ENCODE peak calls at places on chromosomes 11 and 22, in eight cellular contexts. V, T, C, J, O, L, D and P are unnamed samples.
A peak's percentile ranks its signal among the peaks of the same experiment; 100 is the strongest.

GRCh38 chr11:124174001-124174400 is 9.1 kb upstream of the OR10D3 start:
- DNase-seq in V (no peak), T (peak; percentile 91), C (peak; percentile 78), J (no peak), O (peak; percentile 90), L (no peak), D (no peak), P (peak; percentile 49)

GRCh38 chr22:37426532-37427127 is 649 bp downstream of the ELFN2 start:
- DNase-seq in V (no peak), T (no peak), C (no peak), J (no peak), O (no peak), L (no peak), D (no peak), P (no peak)

GRCh38 chr11:57476883-57477506 is 16.7 kb downstream of the RTN4RL2 start:
- DNase-seq in V (no peak), T (peak; percentile 73), C (peak; percentile 66), J (no peak), O (peak; percentile 59), L (no peak), D (peak; percentile 55), P (peak; percentile 64)

GRCh38 chr11:35214792-35215193 is 75.8 kb downstream of the CD44 start:
- DNase-seq in V (no peak), T (peak; percentile 81), C (peak; percentile 82), J (no peak), O (peak; percentile 34), L (no peak), D (peak; percentile 68), P (peak; percentile 66)

GRCh38 chr11:68847395-68847794 is 5.7 kb upstream of the CPT1A start:
- DNase-seq in V (no peak), T (no peak), C (no peak), J (no peak), O (no peak), L (no peak), D (no peak), P (no peak)

GRCh38 chr22:20429254-20430100 is 8.1 kb downstream of the SCARF2 start:
- DNase-seq in V (peak; percentile 74), T (peak; percentile 91), C (no peak), J (peak; percentile 88), O (peak; percentile 87), L (no peak), D (peak; percentile 84), P (peak; percentile 90)

GRCh38 chr11:18927550-18928322 is 11.5 kb downstream of the MRGPRX1 start:
- DNase-seq in V (no peak), T (no peak), C (peak; percentile 50), J (no peak), O (no peak), L (no peak), D (no peak), P (no peak)

GRCh38 chr22:47091241-47091691 is 328.8 kb downstream of the TBC1D22A start:
- DNase-seq in V (peak; percentile 4), T (peak; percentile 41), C (no peak), J (no peak), O (peak; percentile 28), L (no peak), D (no peak), P (no peak)

GRCh38 chr11:130055637-130056036 is 14.1 kb upstream of the APLP2 start:
- DNase-seq in V (no peak), T (no peak), C (no peak), J (no peak), O (no peak), L (no peak), D (no peak), P (no peak)

DNA sequence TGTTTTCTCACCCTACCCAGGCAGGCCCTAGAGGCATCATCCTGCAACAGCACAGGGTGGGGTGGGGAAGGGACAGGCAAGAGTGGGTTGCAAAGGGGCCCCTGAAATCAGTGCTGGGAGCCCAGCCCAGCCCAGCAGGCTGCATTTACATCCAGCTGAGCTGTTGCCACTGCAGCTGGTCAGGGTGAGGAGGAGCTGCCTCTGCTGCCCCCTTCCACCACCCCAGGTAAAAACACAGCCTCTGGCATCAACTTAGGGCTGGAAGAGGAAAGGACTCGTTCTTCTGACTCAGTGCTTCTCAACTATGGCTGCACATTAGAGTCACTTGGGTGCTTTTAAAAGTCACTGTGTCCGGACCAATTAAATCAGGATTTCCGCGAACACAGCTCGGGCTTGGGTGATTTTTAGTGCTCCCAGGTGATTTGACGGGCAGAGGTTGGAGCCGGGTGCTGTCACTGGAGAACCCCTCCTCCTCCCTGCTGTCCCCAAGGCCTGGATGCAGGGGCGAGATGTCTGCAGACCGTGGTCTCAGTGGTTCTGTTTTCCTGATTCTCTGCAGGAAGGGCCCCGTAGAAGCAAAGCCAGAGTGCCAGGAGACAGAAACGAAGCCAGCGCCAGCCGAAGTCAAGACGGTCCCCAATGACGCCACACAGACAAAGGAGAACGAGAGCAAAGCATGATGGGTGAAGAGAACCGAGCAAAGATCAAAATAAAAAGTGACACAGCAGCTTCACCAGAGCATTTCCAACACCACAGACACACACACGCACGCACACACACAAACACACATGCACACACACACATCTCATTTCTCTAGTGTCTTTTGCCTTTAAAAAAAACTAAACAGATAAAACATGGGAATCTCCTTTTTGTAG is 39.4 kb upstream of the TTC12 start:
- DNase-seq in V (no peak), T (peak; percentile 52), C (peak; percentile 19), J (no peak), O (peak; percentile 56), L (no peak), D (peak; percentile 54), P (peak; percentile 73)
- TF ChIP-seq CTCF in V (no peak), T (peak; percentile 31), C (peak; percentile 36), J (no peak), O (peak; percentile 49), L (peak; percentile 26), D (peak; percentile 44), P (peak; percentile 64)

DNA sequence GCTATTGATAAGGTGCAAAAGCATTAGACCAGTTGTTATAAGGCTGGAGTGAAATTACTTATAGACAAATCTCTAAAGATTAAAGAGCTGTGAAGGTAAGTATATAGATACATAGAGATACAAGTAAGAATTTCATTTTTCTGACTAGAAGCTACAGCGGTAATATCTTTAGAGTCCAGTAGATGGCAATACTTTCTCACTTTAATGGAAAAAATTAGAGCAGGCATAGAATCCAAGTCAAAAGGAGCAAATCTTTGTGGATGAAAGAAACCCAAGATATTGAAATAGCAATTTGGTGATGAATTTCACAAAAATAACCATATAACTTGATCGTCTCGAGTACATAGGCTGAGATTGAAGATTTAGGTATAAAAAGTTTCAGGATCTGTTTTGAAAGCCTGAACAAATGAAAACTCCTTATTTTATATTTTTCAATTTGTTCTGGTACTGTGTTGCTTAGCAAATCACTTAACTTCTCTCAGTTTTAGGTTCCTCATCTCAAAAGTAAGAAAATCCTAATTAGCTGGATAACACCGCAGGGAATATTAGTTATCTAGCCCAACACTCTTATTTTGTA is 81.9 kb downstream of the UVRAG start:
- DNase-seq in V (no peak), T (peak; percentile 58), C (peak; percentile 82), J (no peak), O (peak; percentile 37), L (no peak), D (no peak), P (no peak)
- TF ChIP-seq CTCF in V (peak; percentile 59), T (peak; percentile 77), C (peak; percentile 93), J (peak; percentile 29), O (peak; percentile 82), L (peak; percentile 88), D (peak; percentile 58), P (peak; percentile 76)

GRCh38 chr22:45640291-45640940 is 31.2 kb upstream of the ATXN10 start:
- DNase-seq in V (no peak), T (no peak), C (no peak), J (no peak), O (no peak), L (no peak), D (no peak), P (no peak)

GRCh38 chr22:45640941-45641621 is 30.6 kb upstream of the ATXN10 start:
- DNase-seq in V (no peak), T (no peak), C (no peak), J (no peak), O (no peak), L (no peak), D (no peak), P (no peak)

GRCh38 chr22:45638197-45638596 is 33.4 kb upstream of the ATXN10 start:
- DNase-seq in V (no peak), T (no peak), C (no peak), J (no peak), O (no peak), L (no peak), D (no peak), P (no peak)

GRCh38 chr22:45639747-45640102 is 31.9 kb upstream of the ATXN10 start:
- DNase-seq in V (no peak), T (no peak), C (no peak), J (no peak), O (no peak), L (no peak), D (no peak), P (no peak)

DNA sequence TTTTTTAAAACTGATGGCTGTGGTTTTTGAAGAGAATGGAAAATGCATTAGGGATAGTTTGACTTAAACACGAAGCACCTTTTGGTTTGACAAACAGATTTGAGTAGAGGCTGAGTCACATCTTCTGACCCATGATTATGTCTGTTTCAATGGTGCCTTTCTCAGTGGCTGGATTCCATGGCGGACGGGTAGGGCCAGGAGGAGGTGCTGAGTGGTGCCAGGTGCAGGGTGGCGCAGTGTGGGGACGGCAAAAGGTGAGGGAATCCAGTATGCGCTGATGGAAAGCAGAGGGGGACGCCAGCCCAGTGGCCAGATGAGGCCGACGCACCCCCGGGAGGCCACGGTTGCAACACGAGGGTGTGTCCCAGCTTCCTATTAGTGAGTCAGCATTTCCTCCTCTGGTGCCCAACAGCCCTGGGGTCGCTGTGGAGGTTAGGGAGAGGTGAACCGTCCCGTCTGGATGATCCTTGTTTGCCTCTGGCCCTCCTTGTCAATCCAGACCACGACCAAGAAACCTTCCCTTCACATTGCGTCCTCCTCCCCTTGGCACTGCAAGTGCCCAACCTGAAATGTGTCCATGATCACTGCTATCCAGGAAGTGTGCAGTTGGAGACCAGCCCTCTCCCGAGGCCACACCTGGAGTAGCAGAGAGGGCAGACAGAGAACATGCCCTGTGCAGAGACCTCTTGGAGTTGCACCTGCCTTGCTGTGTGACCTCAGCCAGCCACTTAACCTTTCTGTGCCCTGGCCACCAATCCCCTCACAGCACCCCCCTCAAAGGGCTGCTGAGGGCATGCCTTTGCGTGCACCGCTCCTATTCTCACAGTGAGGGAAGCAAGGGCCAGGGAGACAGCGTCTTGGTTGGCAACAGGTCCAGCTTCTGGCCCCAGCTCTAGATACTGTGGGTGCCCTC is 32.5 kb upstream of the ATXN10 start:
- DNase-seq in V (no peak), T (peak; percentile 18), C (peak; percentile 77), J (peak; percentile 72), O (no peak), L (no peak), D (no peak), P (no peak)
- TF ChIP-seq CTCF in V (no peak), T (no peak), C (no peak), J (no peak), O (no peak), L (no peak), D (no peak), P (no peak)

GRCh38 chr11:17117262-17117661 is 39.8 kb upstream of the RPS13 start:
- DNase-seq in V (no peak), T (no peak), C (peak; percentile 34), J (no peak), O (no peak), L (no peak), D (no peak), P (no peak)

GRCh38 chr11:17116121-17116520 is 38.7 kb upstream of the RPS13 start:
- DNase-seq in V (no peak), T (no peak), C (no peak), J (no peak), O (no peak), L (no peak), D (no peak), P (no peak)

DNA sequence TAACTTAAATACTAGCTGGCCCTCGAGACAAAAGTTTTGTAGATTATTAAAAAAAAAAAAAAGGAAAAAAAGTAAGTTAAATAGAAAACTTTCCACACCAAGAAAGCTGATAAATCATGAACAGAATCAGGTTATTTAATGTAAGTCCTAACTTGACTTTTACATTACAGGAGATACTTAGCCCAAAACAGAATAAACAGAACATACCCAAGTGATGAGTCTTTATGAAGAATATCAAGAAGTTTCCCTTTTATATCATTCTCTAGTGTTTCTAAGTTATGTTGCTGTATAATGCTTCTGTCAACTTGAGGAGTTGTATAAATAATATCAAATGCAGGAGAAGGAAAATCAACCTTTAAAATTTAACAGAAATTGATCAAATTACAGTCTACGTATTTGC is 44.5 kb upstream of the RPS13 start:
- DNase-seq in V (no peak), T (no peak), C (no peak), J (no peak), O (no peak), L (no peak), D (no peak), P (no peak)
- TF ChIP-seq CTCF in V (no peak), T (no peak), C (no peak), J (no peak), O (no peak), L (no peak), D (no peak), P (no peak)